ENCODE peak calls at places on chromosomes 11 and 22, in four cellular contexts. F, M, C and I are unnamed samples.

GRCh38 chr11:15370774-15371173 is 256.1 kb downstream of the INSC start:
- DNase-seq in F (no peak), M (no peak), C (no peak), I (no peak)

GRCh38 chr11:2401436-2401984 is 960 bp downstream of the TSSC4 start:
- DNase-seq in F (no peak), M (no peak), C (no peak), I (no peak)

GRCh38 chr11:63673579-63673978 is 2.4 kb upstream of the ATL3 start:
- DNase-seq in F (no peak), M (no peak), C (no peak), I (no peak)

GRCh38 chr11:117144477-117145392 is 648 bp downstream of the PAFAH1B2 start:
- DNase-seq in F (peak; percentile 51), M (no peak), C (no peak), I (peak; percentile 84)

GRCh38 chr11:45208135-45208534 is 61.7 kb downstream of the PRDM11 start:
- DNase-seq in F (no peak), M (no peak), C (no peak), I (no peak)

GRCh38 chr11:111329306-111330204 is 31.2 kb downstream of the POU2AF3 start:
- DNase-seq in F (no peak), M (no peak), C (no peak), I (no peak)

GRCh38 chr22:23497016-23497885 is 82.8 kb downstream of the IGLL1 start:
- DNase-seq in F (no peak), M (no peak), C (peak; percentile 37), I (no peak)

GRCh38 chr22:48783821-48784266 is 1043.8 kb downstream of the BRD1 start:
- DNase-seq in F (no peak), M (no peak), C (no peak), I (no peak)

GRCh38 chr22:31556627-31557203 is 60.4 kb downstream of the SFI1 start:
- DNase-seq in F (no peak), M (peak; percentile 6), C (no peak), I (peak; percentile 53)

GRCh38 chr11:94325681-94326080 is 21.3 kb downstream of the IZUMO1R start:
- DNase-seq in F (peak; percentile 64), M (peak; percentile 41), C (peak; percentile 94), I (peak; percentile 44)

GRCh38 chr11:88779551-88779950 is 286.2 kb downstream of the GRM5 start:
- DNase-seq in F (no peak), M (no peak), C (no peak), I (no peak)

GRCh38 chr11:15864021-15864805 is 492.1 kb downstream of the SOX6 start:
- DNase-seq in F (no peak), M (no peak), C (no peak), I (no peak)

GRCh38 chr22:23282089-23282501 is 101.8 kb downstream of the BCR start:
- DNase-seq in F (no peak), M (peak; percentile 51), C (no peak), I (peak; percentile 90)

GRCh38 chr11:123585721-123586120 is 68.7 kb downstream of the SCN3B start:
- DNase-seq in F (no peak), M (no peak), C (no peak), I (peak; percentile 76)

GRCh38 chr11:131217313-131218297 is 152.8 kb upstream of the NTM start:
- DNase-seq in F (no peak), M (no peak), C (no peak), I (no peak)

GRCh38 chr11:60777572-60777971 is 7.6 kb upstream of the MS4A10 start:
- DNase-seq in F (no peak), M (no peak), C (no peak), I (peak; percentile 97)

GRCh38 chr11:42631223-42631843 is 680.5 kb upstream of the API5 start:
- DNase-seq in F (peak; percentile 7), M (no peak), C (no peak), I (peak; percentile 33)

GRCh38 chr11:216081-216974 is 8.8 kb downstream of the RIC8A start:
- DNase-seq in F (no peak), M (no peak), C (no peak), I (no peak)

GRCh38 chr11:130874396-130874795 is 41.9 kb downstream of the SNX19 start:
- DNase-seq in F (no peak), M (no peak), C (no peak), I (no peak)

GRCh38 chr22:44999687-45000086 is 10.1 kb downstream of the PHF21B start:
- DNase-seq in F (no peak), M (no peak), C (no peak), I (no peak)

DNA sequence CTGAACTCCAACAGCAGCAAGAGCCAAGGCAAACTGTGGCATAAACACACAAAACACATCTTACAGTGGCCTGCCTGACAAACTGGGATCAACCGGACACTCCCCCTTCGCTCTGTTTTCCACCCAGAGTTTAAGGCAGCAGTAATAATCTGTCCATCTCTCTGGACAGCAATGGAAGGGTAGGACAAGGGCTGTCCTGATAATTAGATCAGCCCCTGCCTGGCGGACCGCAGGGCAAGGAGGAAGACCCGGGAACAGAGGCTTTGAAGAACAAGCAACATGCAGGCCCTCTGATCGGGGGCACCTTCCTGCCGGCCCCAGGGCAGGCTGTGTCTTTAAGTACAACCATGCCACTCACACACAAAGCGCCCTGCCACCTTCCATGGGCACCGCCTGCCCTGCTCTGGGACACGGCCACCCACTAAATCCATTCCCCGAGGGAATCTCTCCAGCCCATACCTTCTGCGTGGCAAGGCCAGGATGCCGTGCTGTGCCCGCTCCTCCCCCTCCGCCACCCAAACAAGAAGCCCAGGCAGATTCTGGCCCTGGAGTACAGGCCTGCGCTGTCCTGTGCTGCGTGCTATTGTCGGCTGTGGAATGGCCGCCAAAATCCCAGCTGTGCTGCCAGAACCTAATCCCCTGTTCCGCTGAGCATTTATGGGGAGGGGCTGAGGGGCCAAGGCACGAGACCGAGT is 38.8 kb downstream of the NUMA1 start:
- DNase-seq in F (no peak), M (peak; percentile 40), C (peak; percentile 61), I (peak; percentile 87)
- TF ChIP-seq POLR2AphosphoS5 in F (no peak), M (peak; percentile 64), C (peak; percentile 30), I (peak; percentile 30)

GRCh38 chr22:40281717-40282116 is 64.6 kb upstream of the ADSL start:
- DNase-seq in F (no peak), M (no peak), C (no peak), I (no peak)
- TF ChIP-seq MAX in F (no peak), M (no peak), C (no peak), I (no peak)

GRCh38 chr11:114291847-114292680 is 4.1 kb upstream of the NNMT start:
- DNase-seq in F (no peak), M (no peak), C (no peak), I (peak; percentile 94)
- TF ChIP-seq POLR2AphosphoS5 in F (no peak), M (no peak), C (no peak), I (no peak)

GRCh38 chr11:68040121-68040956 is 1.5 kb downstream of the TCIRG1 start:
- DNase-seq in F (peak; percentile 51), M (no peak), C (peak; percentile 61), I (peak; percentile 86)

GRCh38 chr11:68041617-68042218 is 2.9 kb downstream of the TCIRG1 start:
- DNase-seq in F (no peak), M (no peak), C (peak; percentile 44), I (no peak)

GRCh38 chr11:68042219-68043028 is 3.6 kb downstream of the TCIRG1 start:
- DNase-seq in F (no peak), M (no peak), C (no peak), I (no peak)

GRCh38 chr11:68039526-68040086 is 781 bp downstream of the TCIRG1 start:
- DNase-seq in F (peak; percentile 49), M (no peak), C (peak; percentile 53), I (no peak)

GRCh38 chr11:68040957-68041591 is 2.2 kb downstream of the TCIRG1 start:
- DNase-seq in F (no peak), M (no peak), C (peak; percentile 46), I (no peak)
- TF ChIP-seq MAX in F (no peak), M (no peak), C (no peak), I (no peak)

GRCh38 chr22:28594784-28595324 is 84.8 kb downstream of the TTC28 start:
- DNase-seq in F (peak; percentile 14), M (peak; percentile 35), C (no peak), I (peak; percentile 69)
- TF ChIP-seq POLR2AphosphoS5 in F (no peak), M (no peak), C (no peak), I (no peak)

GRCh38 chr22:46038516-46039430 is 61.8 kb upstream of the WNT7B start:
- DNase-seq in F (no peak), M (no peak), C (no peak), I (no peak)

GRCh38 chr22:46041642-46042041 is 64.7 kb upstream of the WNT7B start:
- DNase-seq in F (no peak), M (no peak), C (no peak), I (no peak)

GRCh38 chr22:46042786-46043185 is 65.8 kb upstream of the WNT7B start:
- DNase-seq in F (no peak), M (no peak), C (no peak), I (no peak)

GRCh38 chr22:46039531-46039930 is 62.6 kb upstream of the WNT7B start:
- DNase-seq in F (no peak), M (no peak), C (no peak), I (no peak)

DNA sequence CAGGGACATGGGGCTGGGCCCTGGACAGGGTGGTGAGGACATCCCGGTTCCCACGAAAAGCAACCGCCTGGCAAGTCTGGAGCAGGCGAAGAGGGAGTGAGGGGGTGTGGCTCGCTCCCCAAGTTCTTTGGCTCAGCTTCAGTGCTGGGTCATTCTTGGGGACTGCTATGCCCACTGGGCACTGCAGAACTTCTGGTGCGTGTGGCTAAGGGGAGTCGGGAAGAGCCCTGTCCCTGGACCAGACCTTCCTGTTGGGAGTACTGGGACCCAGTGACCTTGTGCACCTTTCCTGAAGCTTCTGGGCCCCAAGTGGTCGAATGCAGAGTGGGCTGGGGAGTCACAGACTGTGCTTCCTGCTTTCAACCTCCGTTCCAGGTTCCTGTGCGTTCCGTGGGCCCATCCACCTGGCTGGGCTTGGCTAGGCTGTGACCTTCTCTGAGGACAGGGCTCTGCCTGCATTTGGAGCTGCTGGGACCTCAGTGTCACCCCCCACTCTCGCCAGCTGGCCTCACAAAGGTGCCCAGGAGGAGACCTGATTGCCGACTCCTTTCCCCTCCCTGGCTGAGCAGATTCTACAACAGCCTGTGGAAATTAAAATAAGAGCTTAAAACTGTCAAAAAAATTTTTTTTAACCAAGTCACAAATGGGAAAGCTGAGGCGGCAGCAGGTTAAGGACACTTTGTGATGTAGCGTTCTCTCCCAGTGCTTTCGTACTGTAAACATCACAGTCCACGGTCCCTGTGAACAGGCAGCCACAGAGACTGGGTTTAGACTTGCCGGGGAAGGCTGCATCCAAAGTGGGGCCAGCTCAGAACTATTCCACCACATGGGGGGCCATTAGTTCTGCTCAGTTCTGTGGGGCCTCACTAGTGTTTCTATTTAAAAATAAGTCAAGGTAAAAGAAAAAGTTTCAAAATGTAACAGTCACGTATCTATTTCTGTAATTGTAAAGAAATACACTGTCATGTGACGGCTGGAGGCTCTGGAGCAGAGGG is 63.8 kb upstream of the WNT7B start:
- DNase-seq in F (no peak), M (no peak), C (no peak), I (no peak)
- TF ChIP-seq MAX in F (no peak), M (no peak), C (no peak), I (no peak)

DNA sequence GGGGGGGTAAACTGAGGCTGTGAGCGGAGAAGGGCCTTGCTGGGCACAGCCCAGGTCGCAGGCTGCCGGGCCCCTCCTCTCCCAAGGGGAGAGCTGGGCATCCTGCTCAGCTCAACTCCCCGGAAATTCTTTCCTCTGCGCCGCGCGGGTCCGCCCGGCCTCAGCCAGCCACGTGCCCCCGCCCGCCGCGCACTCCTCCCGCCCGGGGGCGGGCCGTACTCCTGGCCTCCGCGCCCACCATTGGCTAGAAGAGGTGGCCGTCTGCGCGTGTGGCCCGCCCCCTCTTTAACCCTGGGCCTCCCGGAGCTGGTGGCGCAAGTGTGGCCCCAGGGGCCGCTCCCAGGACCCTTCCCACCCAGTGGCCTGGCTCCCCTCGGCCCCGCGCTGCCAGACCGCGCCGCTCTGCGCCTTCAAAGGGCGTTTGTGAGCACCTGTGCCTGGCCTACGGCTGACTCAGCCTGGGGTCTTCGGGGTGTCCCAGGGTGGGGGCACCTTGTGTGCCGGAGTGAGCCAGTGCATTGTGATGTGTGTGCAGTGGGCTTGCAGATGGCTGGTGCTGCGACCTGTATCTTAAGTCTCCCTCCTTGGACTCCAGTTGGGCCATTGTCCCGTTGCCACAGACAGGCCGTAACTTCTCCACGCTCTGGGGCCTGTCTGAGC is 2.0 kb downstream of the MRGPRF start:
- DNase-seq in F (peak; percentile 97), M (peak; percentile 47), C (peak; percentile 88), I (no peak)
- TF ChIP-seq POLR2AphosphoS5 in F (no peak), M (peak; percentile 71), C (no peak), I (no peak)